ENCODE peak calls at places on chromosomes 12 and 14, in four cellular contexts. One of them, this sample, is unnamed.

GRCh38 chr12:123532808-123533649 is 490 bp downstream of the RILPL1 start:
- DNase-seq in HepG2: peak; percentile 27
- DNase-seq in GM12878: no peak
- DNase-seq in H1: no peak
- DNase-seq in this sample: peak; percentile 54

GRCh38 chr14:104885031-104885972 is 20.2 kb downstream of the CEP170B start:
- DNase-seq in HepG2: no peak
- DNase-seq in GM12878: no peak
- DNase-seq in H1: no peak
- DNase-seq in this sample: no peak

GRCh38 chr14:32230181-32230580 is 27.1 kb upstream of the RNU6-8 start:
- DNase-seq in HepG2: no peak
- DNase-seq in GM12878: no peak
- DNase-seq in H1: no peak
- DNase-seq in this sample: no peak

GRCh38 chr12:32012249-32012785 is 53.1 kb downstream of the RESF1 start:
- DNase-seq in HepG2: no peak
- DNase-seq in GM12878: no peak
- DNase-seq in H1: no peak
- DNase-seq in this sample: no peak

GRCh38 chr14:87108726-87109125 is 884.3 kb downstream of the GALC start:
- DNase-seq in HepG2: no peak
- DNase-seq in GM12878: no peak
- DNase-seq in H1: no peak
- DNase-seq in this sample: no peak

GRCh38 chr14:93115920-93116675 is at the start of gene ITPK1:
- DNase-seq in HepG2: peak; percentile 24
- DNase-seq in GM12878: no peak
- DNase-seq in H1: no peak
- DNase-seq in this sample: peak; percentile 66

GRCh38 chr14:89000007-89000942 is 175.8 kb downstream of the TTC8 start:
- DNase-seq in HepG2: peak; percentile 29
- DNase-seq in GM12878: no peak
- DNase-seq in H1: no peak
- DNase-seq in this sample: peak; percentile 56

GRCh38 chr12:19946549-19946948 is 421.8 kb upstream of the PDE3A start:
- DNase-seq in HepG2: no peak
- DNase-seq in GM12878: no peak
- DNase-seq in H1: no peak
- DNase-seq in this sample: no peak

GRCh38 chr14:100640481-100641273 is 53.5 kb upstream of the BEGAIN start:
- DNase-seq in HepG2: no peak
- DNase-seq in GM12878: peak; percentile 37
- DNase-seq in H1: no peak
- DNase-seq in this sample: no peak

GRCh38 chr14:63435838-63436237 is 107.3 kb downstream of the PPP2R5E start:
- DNase-seq in HepG2: peak; percentile 13
- DNase-seq in GM12878: no peak
- DNase-seq in H1: no peak
- DNase-seq in this sample: no peak

GRCh38 chr12:64385468-64385867 is 5.1 kb downstream of the C12orf56 start:
- DNase-seq in HepG2: no peak
- DNase-seq in GM12878: no peak
- DNase-seq in H1: no peak
- DNase-seq in this sample: no peak

GRCh38 chr12:93601591-93601990 is 29.1 kb downstream of the SOCS2 start:
- DNase-seq in HepG2: no peak
- DNase-seq in GM12878: no peak
- DNase-seq in H1: no peak
- DNase-seq in this sample: no peak

GRCh38 chr14:71532349-71532748 is 399.9 kb upstream of the RGS6 start:
- DNase-seq in HepG2: no peak
- DNase-seq in GM12878: no peak
- DNase-seq in H1: no peak
- DNase-seq in this sample: no peak

GRCh38 chr14:100587763-100588411 is 670 bp upstream of the BEGAIN start:
- DNase-seq in HepG2: no peak
- DNase-seq in GM12878: no peak
- DNase-seq in H1: no peak
- DNase-seq in this sample: no peak

GRCh38 chr12:49842519-49843352 is at the start of gene BCDIN3D:
- DNase-seq in HepG2: peak; percentile 83
- DNase-seq in GM12878: peak; percentile 66
- DNase-seq in H1: no peak
- DNase-seq in this sample: peak; percentile 94

GRCh38 chr14:88895116-88895515 is 70.7 kb downstream of the TTC8 start:
- DNase-seq in HepG2: no peak
- DNase-seq in GM12878: no peak
- DNase-seq in H1: no peak
- DNase-seq in this sample: no peak

GRCh38 chr12:52650520-52651081 is 1.4 kb downstream of the KRT2 start:
- DNase-seq in HepG2: no peak
- DNase-seq in GM12878: no peak
- DNase-seq in H1: no peak
- DNase-seq in this sample: no peak

GRCh38 chr14:23071975-23072539 is 14.7 kb upstream of the CDH24 start:
- DNase-seq in HepG2: no peak
- DNase-seq in GM12878: no peak
- DNase-seq in H1: no peak
- DNase-seq in this sample: no peak
- TF ChIP-seq CBX5 in HepG2: no peak
- TF ChIP-seq CBX5 in GM12878: no peak
- TF ChIP-seq CBX5 in H1: no peak
- TF ChIP-seq CBX5 in this sample: no peak

GRCh38 chr12:12007713-12008231 is 63.0 kb upstream of the BCL2L14 start:
- DNase-seq in HepG2: no peak
- DNase-seq in GM12878: no peak
- DNase-seq in H1: no peak
- DNase-seq in this sample: no peak

GRCh38 chr12:12010277-12011031 is 60.3 kb upstream of the BCL2L14 start:
- DNase-seq in HepG2: no peak
- DNase-seq in GM12878: peak; percentile 94
- DNase-seq in H1: no peak
- DNase-seq in this sample: no peak

GRCh38 chr12:12007001-12007712 is 63.6 kb upstream of the BCL2L14 start:
- DNase-seq in HepG2: no peak
- DNase-seq in GM12878: peak; percentile 59
- DNase-seq in H1: no peak
- DNase-seq in this sample: no peak

GRCh38 chr12:12008931-12009611 is 61.7 kb upstream of the BCL2L14 start:
- DNase-seq in HepG2: no peak
- DNase-seq in GM12878: peak; percentile 86
- DNase-seq in H1: peak; percentile 78
- DNase-seq in this sample: no peak

GRCh38 chr12:12008232-12008850 is 62.4 kb upstream of the BCL2L14 start:
- DNase-seq in HepG2: no peak
- DNase-seq in GM12878: no peak
- DNase-seq in H1: no peak
- DNase-seq in this sample: no peak
- TF ChIP-seq CBX5 in HepG2: no peak
- TF ChIP-seq CBX5 in GM12878: no peak
- TF ChIP-seq CBX5 in H1: no peak
- TF ChIP-seq CBX5 in this sample: no peak

GRCh38 chr12:26704684-26705475 is 128.1 kb downstream of the ITPR2 start:
- DNase-seq in HepG2: peak; percentile 20
- DNase-seq in GM12878: no peak
- DNase-seq in H1: no peak
- DNase-seq in this sample: no peak
- TF ChIP-seq CBX5 in HepG2: no peak
- TF ChIP-seq CBX5 in GM12878: no peak
- TF ChIP-seq CBX5 in H1: no peak
- TF ChIP-seq CBX5 in this sample: no peak

GRCh38 chr12:15749937-15750336 is 39.3 kb downstream of the EPS8 start:
- DNase-seq in HepG2: no peak
- DNase-seq in GM12878: no peak
- DNase-seq in H1: no peak
- DNase-seq in this sample: no peak

GRCh38 chr12:15751741-15752140 is 37.4 kb downstream of the EPS8 start:
- DNase-seq in HepG2: no peak
- DNase-seq in GM12878: no peak
- DNase-seq in H1: no peak
- DNase-seq in this sample: no peak

GRCh38 chr12:15754233-15754632 is 35.0 kb downstream of the EPS8 start:
- DNase-seq in HepG2: no peak
- DNase-seq in GM12878: no peak
- DNase-seq in H1: no peak
- DNase-seq in this sample: no peak

GRCh38 chr12:15756822-15757221 is 32.4 kb downstream of the EPS8 start:
- DNase-seq in HepG2: no peak
- DNase-seq in GM12878: no peak
- DNase-seq in H1: no peak
- DNase-seq in this sample: no peak

DNA sequence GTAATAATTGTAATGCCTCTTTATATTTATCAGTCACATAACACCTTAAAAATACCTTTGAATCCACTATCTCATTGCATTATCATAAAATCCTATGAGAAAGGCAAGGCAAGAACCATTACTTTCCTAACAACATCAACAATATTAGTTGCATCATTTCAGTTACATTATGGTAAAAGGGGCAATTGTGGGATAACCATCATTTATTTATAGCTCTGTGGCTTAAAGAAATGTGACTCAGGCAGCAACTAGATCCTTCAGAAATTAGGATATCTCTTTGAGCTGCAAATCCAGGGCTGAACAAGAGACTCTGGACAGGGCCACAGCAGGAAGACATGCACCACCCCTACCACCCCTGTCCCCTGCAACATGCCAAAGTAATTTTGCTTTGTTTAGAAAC is 36.4 kb downstream of the EPS8 start:
- DNase-seq in HepG2: no peak
- DNase-seq in GM12878: no peak
- DNase-seq in H1: no peak
- DNase-seq in this sample: no peak
- TF ChIP-seq CBX5 in HepG2: no peak
- TF ChIP-seq CBX5 in GM12878: no peak
- TF ChIP-seq CBX5 in H1: no peak
- TF ChIP-seq CBX5 in this sample: no peak

GRCh38 chr12:101204598-101205304 is 5.3 kb downstream of the SLC5A8 start:
- DNase-seq in HepG2: no peak
- DNase-seq in GM12878: no peak
- DNase-seq in H1: no peak
- DNase-seq in this sample: no peak
- TF ChIP-seq CBX5 in HepG2: no peak
- TF ChIP-seq CBX5 in GM12878: no peak
- TF ChIP-seq CBX5 in H1: no peak
- TF ChIP-seq CBX5 in this sample: no peak

DNA sequence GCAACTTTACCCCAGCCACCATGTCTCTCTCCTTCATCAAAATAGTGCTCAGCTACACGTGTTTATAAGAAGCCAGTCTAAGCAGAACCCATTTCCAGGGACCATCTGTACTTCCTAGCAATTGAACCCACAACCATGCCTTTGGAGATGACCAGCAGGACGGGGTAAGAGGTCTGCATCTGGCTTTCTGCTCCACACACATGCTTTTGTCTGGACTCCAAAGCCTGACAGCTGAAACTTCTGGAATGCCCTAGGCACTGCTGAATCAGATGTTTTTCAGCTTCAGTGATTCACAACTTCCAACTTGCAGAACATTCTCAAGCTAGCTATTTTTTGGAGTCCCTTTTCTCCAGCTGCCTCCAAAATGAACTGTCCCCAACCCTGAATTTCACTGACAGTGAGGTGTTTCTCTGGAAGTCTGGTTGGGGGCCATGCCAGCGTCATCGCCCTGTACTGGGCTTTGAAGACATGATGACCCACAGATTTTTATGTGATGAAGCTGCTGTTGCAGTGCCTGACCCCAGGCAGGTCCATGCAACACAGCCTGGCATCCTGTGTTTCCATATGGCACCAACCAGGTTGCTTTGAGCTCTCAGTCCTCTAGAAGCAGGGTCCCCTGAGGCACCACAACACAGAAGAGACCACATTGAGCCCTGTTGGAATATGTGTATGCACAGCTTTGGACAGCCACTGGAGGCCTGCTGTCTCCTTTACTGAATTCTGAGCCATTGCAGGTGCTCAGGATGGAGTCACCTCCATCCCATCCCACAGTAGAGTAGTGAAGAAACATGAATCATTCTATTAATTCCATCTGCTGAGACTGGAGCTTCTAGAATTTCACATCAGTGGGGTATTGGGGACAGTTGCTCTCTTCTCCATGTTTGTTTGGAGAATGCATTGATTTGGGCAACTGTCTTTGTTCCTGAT is 80.2 kb downstream of the NUAK1 start:
- DNase-seq in HepG2: no peak
- DNase-seq in GM12878: no peak
- DNase-seq in H1: no peak
- DNase-seq in this sample: no peak
- TF ChIP-seq CBX5 in HepG2: no peak
- TF ChIP-seq CBX5 in GM12878: no peak
- TF ChIP-seq CBX5 in H1: no peak
- TF ChIP-seq CBX5 in this sample: no peak

This sample was measured in K562.